ENCODE peak calls at places on chromosomes 12 and 14, in eight cellular contexts. One of them, this sample, is unnamed.

GRCh38 chr12:46103691-46104090 is 113.3 kb upstream of the SCAF11 start:
- DNase-seq in GM12878: no peak
- DNase-seq in WTC11: no peak
- DNase-seq in HCT116: no peak
- DNase-seq in endothelial cell of umbilical vein: no peak
- DNase-seq in SK-N-SH: no peak
- DNase-seq in A549: no peak
- DNase-seq in H1: no peak
- DNase-seq in this sample: no peak

GRCh38 chr12:49961993-49962764 is 507 bp downstream of the AQP5 start:
- DNase-seq in WTC11: peak
- DNase-seq in H1: peak
- DNase-seq in GM12878: no peak
- DNase-seq in HCT116: no peak
- DNase-seq in A549: no peak
- DNase-seq in SK-N-SH: no peak
- DNase-seq in endothelial cell of umbilical vein: no peak
- DNase-seq in this sample: no peak

GRCh38 chr14:24177928-24178327 is 6.0 kb downstream of the REC8 start:
- DNase-seq in GM12878: no peak
- DNase-seq in A549: no peak
- DNase-seq in WTC11: no peak
- DNase-seq in endothelial cell of umbilical vein: no peak
- DNase-seq in SK-N-SH: no peak
- DNase-seq in HCT116: no peak
- DNase-seq in H1: no peak
- DNase-seq in this sample: no peak

GRCh38 chr12:72286526-72286925 is 14.4 kb downstream of the TRHDE start:
- DNase-seq in A549: no peak
- DNase-seq in SK-N-SH: no peak
- DNase-seq in H1: no peak
- DNase-seq in HCT116: no peak
- DNase-seq in GM12878: no peak
- DNase-seq in WTC11: no peak
- DNase-seq in endothelial cell of umbilical vein: no peak
- DNase-seq in this sample: no peak

GRCh38 chr12:50258167-50258551 is 25.2 kb downstream of the LIMA1 start:
- DNase-seq in WTC11: no peak
- DNase-seq in SK-N-SH: no peak
- DNase-seq in H1: no peak
- DNase-seq in GM12878: no peak
- DNase-seq in HCT116: no peak
- DNase-seq in endothelial cell of umbilical vein: no peak
- DNase-seq in A549: peak
- DNase-seq in this sample: no peak

GRCh38 chr12:111158992-111159391 is 209.9 kb downstream of the PHETA1 start:
- DNase-seq in endothelial cell of umbilical vein: no peak
- DNase-seq in A549: no peak
- DNase-seq in SK-N-SH: no peak
- DNase-seq in WTC11: no peak
- DNase-seq in HCT116: no peak
- DNase-seq in H1: no peak
- DNase-seq in GM12878: no peak
- DNase-seq in this sample: no peak

GRCh38 chr14:70811065-70811464 is 1.8 kb upstream of the MAP3K9 start:
- DNase-seq in HCT116: no peak
- DNase-seq in H1: no peak
- DNase-seq in GM12878: no peak
- DNase-seq in A549: no peak
- DNase-seq in WTC11: no peak
- DNase-seq in endothelial cell of umbilical vein: no peak
- DNase-seq in SK-N-SH: no peak
- DNase-seq in this sample: no peak

GRCh38 chr12:122861586-122861970 is 26.3 kb downstream of the HIP1R start:
- DNase-seq in HCT116: no peak
- DNase-seq in endothelial cell of umbilical vein: no peak
- DNase-seq in A549: no peak
- DNase-seq in SK-N-SH: peak
- DNase-seq in H1: no peak
- DNase-seq in GM12878: no peak
- DNase-seq in WTC11: peak
- DNase-seq in this sample: no peak

GRCh38 chr12:42735869-42736361 is 146.4 kb upstream of the PRICKLE1 start:
- DNase-seq in HCT116: no peak
- DNase-seq in SK-N-SH: peak
- DNase-seq in GM12878: no peak
- DNase-seq in H1: no peak
- DNase-seq in WTC11: no peak
- DNase-seq in A549: no peak
- DNase-seq in endothelial cell of umbilical vein: no peak
- DNase-seq in this sample: no peak

GRCh38 chr14:77612011-77612620 is 4.3 kb downstream of the SPTLC2 start:
- DNase-seq in endothelial cell of umbilical vein: peak
- DNase-seq in H1: no peak
- DNase-seq in HCT116: no peak
- DNase-seq in WTC11: no peak
- DNase-seq in GM12878: no peak
- DNase-seq in SK-N-SH: no peak
- DNase-seq in A549: no peak
- DNase-seq in this sample: no peak

GRCh38 chr14:51394391-51394790 is 154.3 kb downstream of the TMX1 start:
- DNase-seq in SK-N-SH: no peak
- DNase-seq in H1: no peak
- DNase-seq in A549: no peak
- DNase-seq in HCT116: no peak
- DNase-seq in endothelial cell of umbilical vein: peak
- DNase-seq in WTC11: no peak
- DNase-seq in GM12878: no peak
- DNase-seq in this sample: no peak

GRCh38 chr12:79973774-79974173 is 38.9 kb upstream of the PPP1R12A start:
- DNase-seq in WTC11: no peak
- DNase-seq in H1: no peak
- DNase-seq in SK-N-SH: no peak
- DNase-seq in HCT116: no peak
- DNase-seq in GM12878: no peak
- DNase-seq in A549: no peak
- DNase-seq in endothelial cell of umbilical vein: no peak
- DNase-seq in this sample: no peak

GRCh38 chr12:8508912-8509841 is 4.1 kb upstream of the CLEC4D start:
- DNase-seq in SK-N-SH: no peak
- DNase-seq in HCT116: no peak
- DNase-seq in H1: no peak
- DNase-seq in GM12878: no peak
- DNase-seq in endothelial cell of umbilical vein: no peak
- DNase-seq in WTC11: no peak
- DNase-seq in A549: no peak
- DNase-seq in this sample: peak

GRCh38 chr14:99793213-99794155 is at the start of gene EML1:
- DNase-seq in GM12878: no peak
- DNase-seq in H1: peak
- DNase-seq in A549: peak
- DNase-seq in HCT116: peak
- DNase-seq in endothelial cell of umbilical vein: peak
- DNase-seq in SK-N-SH: peak
- DNase-seq in WTC11: peak
- DNase-seq in this sample: peak

GRCh38 chr14:93010543-93011541 is 87.9 kb downstream of the CHGA start:
- DNase-seq in A549: no peak
- DNase-seq in HCT116: no peak
- DNase-seq in endothelial cell of umbilical vein: no peak
- DNase-seq in H1: no peak
- DNase-seq in WTC11: no peak
- DNase-seq in GM12878: no peak
- DNase-seq in SK-N-SH: no peak
- DNase-seq in this sample: peak

GRCh38 chr14:93007225-93007997 is 84.5 kb downstream of the CHGA start:
- DNase-seq in WTC11: no peak
- DNase-seq in SK-N-SH: no peak
- DNase-seq in GM12878: peak
- DNase-seq in endothelial cell of umbilical vein: no peak
- DNase-seq in H1: no peak
- DNase-seq in A549: peak
- DNase-seq in HCT116: no peak
- DNase-seq in this sample: peak

GRCh38 chr14:93008381-93008780 is 85.4 kb downstream of the CHGA start:
- DNase-seq in A549: no peak
- DNase-seq in SK-N-SH: peak
- DNase-seq in endothelial cell of umbilical vein: peak
- DNase-seq in H1: no peak
- DNase-seq in HCT116: no peak
- DNase-seq in WTC11: no peak
- DNase-seq in GM12878: no peak
- DNase-seq in this sample: no peak

GRCh38 chr14:93010118-93010475 is 87.1 kb downstream of the CHGA start:
- DNase-seq in H1: no peak
- DNase-seq in HCT116: no peak
- DNase-seq in GM12878: no peak
- DNase-seq in WTC11: no peak
- DNase-seq in SK-N-SH: no peak
- DNase-seq in endothelial cell of umbilical vein: no peak
- DNase-seq in A549: no peak
- DNase-seq in this sample: no peak

GRCh38 chr14:93009471-93010117 is 86.6 kb downstream of the CHGA start:
- DNase-seq in endothelial cell of umbilical vein: no peak
- DNase-seq in SK-N-SH: peak
- DNase-seq in GM12878: no peak
- DNase-seq in WTC11: no peak
- DNase-seq in HCT116: no peak
- DNase-seq in H1: no peak
- DNase-seq in A549: no peak
- DNase-seq in this sample: no peak
- TF ChIP-seq MAX in endothelial cell of umbilical vein: no peak
- TF ChIP-seq MAX in SK-N-SH: no peak
- TF ChIP-seq MAX in GM12878: no peak
- TF ChIP-seq MAX in WTC11: no peak
- TF ChIP-seq MAX in HCT116: no peak
- TF ChIP-seq MAX in H1: no peak
- TF ChIP-seq MAX in A549: no peak
- TF ChIP-seq MAX in this sample: no peak

DNA sequence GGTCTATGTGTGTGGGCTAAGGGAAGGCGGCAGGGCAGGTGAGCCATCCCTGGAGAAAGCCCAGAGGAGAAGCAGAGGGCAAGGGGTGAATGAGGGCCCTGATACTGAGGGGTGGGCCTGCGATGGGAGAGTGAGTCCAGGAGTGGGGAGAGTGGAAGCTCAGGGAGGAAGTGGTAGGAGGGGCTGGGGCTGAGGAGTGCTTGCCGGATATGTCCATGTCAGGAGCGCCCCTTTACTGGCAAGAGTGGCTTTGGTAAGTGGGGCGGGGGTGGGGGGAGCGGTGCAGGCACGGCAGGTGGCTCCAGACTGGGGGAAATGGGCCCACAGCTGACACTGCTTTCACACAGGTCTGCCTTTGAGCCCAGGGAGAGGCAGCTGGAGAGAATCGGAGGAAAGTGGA is 86.3 kb upstream of the GPR68 start:
- DNase-seq in endothelial cell of umbilical vein: no peak
- DNase-seq in WTC11: no peak
- DNase-seq in H1: no peak
- DNase-seq in GM12878: no peak
- DNase-seq in HCT116: no peak
- DNase-seq in SK-N-SH: no peak
- DNase-seq in A549: no peak
- DNase-seq in this sample: no peak
- TF ChIP-seq MAX in endothelial cell of umbilical vein: no peak
- TF ChIP-seq MAX in WTC11: no peak
- TF ChIP-seq MAX in H1: no peak
- TF ChIP-seq MAX in GM12878: no peak
- TF ChIP-seq MAX in HCT116: no peak
- TF ChIP-seq MAX in SK-N-SH: no peak
- TF ChIP-seq MAX in A549: no peak
- TF ChIP-seq MAX in this sample: no peak

DNA sequence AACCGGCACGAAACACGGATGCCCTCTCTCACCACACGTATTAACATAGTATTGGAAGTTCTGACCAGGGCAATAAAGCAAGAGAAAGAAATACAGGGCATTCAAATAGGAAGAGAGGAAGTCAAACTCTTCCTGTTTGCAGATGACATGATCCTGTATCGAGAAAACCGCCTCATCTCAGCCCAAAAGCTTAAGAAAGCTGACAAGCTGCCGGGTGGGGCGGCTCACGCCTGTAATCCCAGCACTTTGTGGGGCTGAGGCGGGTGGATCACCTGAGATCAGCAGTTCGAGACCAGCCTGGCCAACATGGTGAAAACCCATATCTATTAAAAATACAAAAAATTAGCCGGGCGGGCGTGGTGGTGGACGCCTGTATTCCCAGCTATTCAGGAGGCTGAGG is 17.7 kb downstream of the OR6S1 start:
- DNase-seq in HCT116: no peak
- DNase-seq in WTC11: peak
- DNase-seq in GM12878: no peak
- DNase-seq in endothelial cell of umbilical vein: no peak
- DNase-seq in A549: peak
- DNase-seq in H1: no peak
- DNase-seq in SK-N-SH: no peak
- DNase-seq in this sample: no peak
- TF ChIP-seq MAX in HCT116: no peak
- TF ChIP-seq MAX in WTC11: no peak
- TF ChIP-seq MAX in GM12878: no peak
- TF ChIP-seq MAX in endothelial cell of umbilical vein: no peak
- TF ChIP-seq MAX in A549: no peak
- TF ChIP-seq MAX in H1: no peak
- TF ChIP-seq MAX in SK-N-SH: no peak
- TF ChIP-seq MAX in this sample: no peak

GRCh38 chr12:102876883-102877282 is 40.2 kb downstream of the PAH start:
- DNase-seq in GM12878: no peak
- DNase-seq in endothelial cell of umbilical vein: no peak
- DNase-seq in A549: peak
- DNase-seq in HCT116: peak
- DNase-seq in WTC11: peak
- DNase-seq in SK-N-SH: no peak
- DNase-seq in H1: peak
- DNase-seq in this sample: peak
- TF ChIP-seq MAX in GM12878: no peak
- TF ChIP-seq MAX in endothelial cell of umbilical vein: no peak
- TF ChIP-seq MAX in A549: no peak
- TF ChIP-seq MAX in HCT116: no peak
- TF ChIP-seq MAX in WTC11: no peak
- TF ChIP-seq MAX in SK-N-SH: no peak
- TF ChIP-seq MAX in H1: no peak
- TF ChIP-seq MAX in this sample: no peak

GRCh38 chr12:107236824-107237467 is 143.6 kb upstream of the CRY1 start:
- DNase-seq in SK-N-SH: no peak
- DNase-seq in HCT116: no peak
- DNase-seq in endothelial cell of umbilical vein: peak
- DNase-seq in GM12878: no peak
- DNase-seq in H1: no peak
- DNase-seq in WTC11: no peak
- DNase-seq in A549: no peak
- DNase-seq in this sample: no peak
- TF ChIP-seq MAX in SK-N-SH: no peak
- TF ChIP-seq MAX in HCT116: no peak
- TF ChIP-seq MAX in endothelial cell of umbilical vein: no peak
- TF ChIP-seq MAX in GM12878: no peak
- TF ChIP-seq MAX in H1: no peak
- TF ChIP-seq MAX in WTC11: no peak
- TF ChIP-seq MAX in A549: no peak
- TF ChIP-seq MAX in this sample: no peak

GRCh38 chr14:101001311-101002069 is 98.0 kb upstream of the RTL1 start:
- DNase-seq in HCT116: no peak
- DNase-seq in GM12878: no peak
- DNase-seq in endothelial cell of umbilical vein: no peak
- DNase-seq in SK-N-SH: no peak
- DNase-seq in WTC11: no peak
- DNase-seq in H1: no peak
- DNase-seq in A549: no peak
- DNase-seq in this sample: no peak
- TF ChIP-seq MAX in HCT116: no peak
- TF ChIP-seq MAX in GM12878: no peak
- TF ChIP-seq MAX in endothelial cell of umbilical vein: no peak
- TF ChIP-seq MAX in SK-N-SH: no peak
- TF ChIP-seq MAX in WTC11: no peak
- TF ChIP-seq MAX in H1: no peak
- TF ChIP-seq MAX in A549: no peak
- TF ChIP-seq MAX in this sample: no peak

This sample was measured in NB4.